ENCODE peak calls at places on chromosome X, in eight cellular contexts. S, C, X, F, H, B, J and R are unnamed samples.

GRCh38 chrX:74656079-74656745 is 41.8 kb upstream of the RLIM start:
- DNase-seq in F (no peak), B (no peak), X (no peak), H (no peak), J (no peak), C (no peak), S (no peak), R (no peak)

GRCh38 chrX:28639502-28639901 is 52.3 kb downstream of the IL1RAPL1 start:
- DNase-seq in C (no peak), F (no peak), X (no peak), B (no peak), S (no peak), H (peak; percentile 9), J (no peak), R (no peak)

GRCh38 chrX:72062890-72063289 is 68.8 kb downstream of the RTL5 start:
- DNase-seq in F (peak; percentile 24), X (no peak), H (no peak), J (no peak), C (no peak), S (no peak), B (no peak), R (no peak)

GRCh38 chrX:71301195-71301924 is at the start of gene ITGB1BP2:
- DNase-seq in S (peak; percentile 42), F (no peak), C (no peak), X (no peak), B (no peak), H (peak; percentile 1), J (no peak), R (no peak)

GRCh38 chrX:65516756-65517155 is 17.8 kb downstream of the LAS1L start:
- DNase-seq in H (no peak), C (no peak), F (no peak), X (no peak), B (no peak), S (no peak), J (no peak), R (no peak)

GRCh38 chrX:72097081-72097480 is 34.6 kb downstream of the RTL5 start:
- DNase-seq in H (no peak), S (peak; percentile 79), B (no peak), J (no peak), X (no peak), F (no peak), C (no peak), R (no peak)

GRCh38 chrX:14209034-14209433 is 179.3 kb upstream of the GEMIN8 start:
- DNase-seq in B (no peak), S (no peak), X (no peak), C (no peak), F (no peak), J (no peak), H (no peak), R (no peak)

GRCh38 chrX:19389217-19389616 is 45.5 kb downstream of the PDHA1 start:
- DNase-seq in S (peak; percentile 7), B (no peak), C (no peak), X (peak; percentile 7), H (no peak), J (no peak), F (no peak), R (no peak)

GRCh38 chrX:17812763-17813162 is 48.3 kb downstream of the RAI2 start:
- DNase-seq in C (no peak), F (no peak), H (no peak), J (no peak), S (peak; percentile 12), X (no peak), B (no peak), R (peak; percentile 21)

GRCh38 chrX:28586891-28587635 is at the start of gene IL1RAPL1:
- DNase-seq in J (peak; percentile 5), C (no peak), X (no peak), S (peak; percentile 1), F (no peak), B (no peak), H (peak; percentile 78), R (no peak)

GRCh38 chrX:138856881-138857280 is 145.4 kb upstream of the FGF13 start:
- DNase-seq in B (no peak), C (no peak), S (no peak), J (no peak), X (no peak), H (no peak), F (no peak), R (no peak)

GRCh38 chrX:106263817-106264216 is 95.7 kb downstream of the PWWP3B start:
- DNase-seq in H (no peak), F (no peak), X (no peak), B (no peak), C (no peak), J (no peak), S (peak; percentile 0), R (no peak)

GRCh38 chrX:78092296-78092695 is 11.8 kb upstream of the PGK1 start:
- DNase-seq in H (peak; percentile 45), S (no peak), B (no peak), X (no peak), J (no peak), C (no peak), F (no peak), R (peak; percentile 47)

GRCh38 chrX:132022863-132023116 is 312 bp upstream of the STK26 start:
- DNase-seq in F (no peak), J (peak; percentile 1), B (no peak), X (no peak), S (no peak), H (no peak), C (no peak), R (no peak)

GRCh38 chrX:132023896-132024386 is 839 bp downstream of the STK26 start:
- DNase-seq in S (peak; percentile 76), J (peak; percentile 2), F (no peak), C (no peak), B (no peak), H (peak; percentile 1), X (no peak), R (peak; percentile 70)

GRCh38 chrX:132022115-132022862 is 813 bp upstream of the STK26 start:
- DNase-seq in F (no peak), H (peak; percentile 29), C (no peak), X (no peak), B (no peak), J (peak; percentile 14), S (peak; percentile 57), R (peak; percentile 60)

GRCh38 chrX:132025085-132025484 is 2.0 kb downstream of the STK26 start:
- DNase-seq in B (no peak), X (no peak), F (no peak), C (no peak), H (no peak), J (no peak), S (peak; percentile 56), R (peak; percentile 11)

DNA sequence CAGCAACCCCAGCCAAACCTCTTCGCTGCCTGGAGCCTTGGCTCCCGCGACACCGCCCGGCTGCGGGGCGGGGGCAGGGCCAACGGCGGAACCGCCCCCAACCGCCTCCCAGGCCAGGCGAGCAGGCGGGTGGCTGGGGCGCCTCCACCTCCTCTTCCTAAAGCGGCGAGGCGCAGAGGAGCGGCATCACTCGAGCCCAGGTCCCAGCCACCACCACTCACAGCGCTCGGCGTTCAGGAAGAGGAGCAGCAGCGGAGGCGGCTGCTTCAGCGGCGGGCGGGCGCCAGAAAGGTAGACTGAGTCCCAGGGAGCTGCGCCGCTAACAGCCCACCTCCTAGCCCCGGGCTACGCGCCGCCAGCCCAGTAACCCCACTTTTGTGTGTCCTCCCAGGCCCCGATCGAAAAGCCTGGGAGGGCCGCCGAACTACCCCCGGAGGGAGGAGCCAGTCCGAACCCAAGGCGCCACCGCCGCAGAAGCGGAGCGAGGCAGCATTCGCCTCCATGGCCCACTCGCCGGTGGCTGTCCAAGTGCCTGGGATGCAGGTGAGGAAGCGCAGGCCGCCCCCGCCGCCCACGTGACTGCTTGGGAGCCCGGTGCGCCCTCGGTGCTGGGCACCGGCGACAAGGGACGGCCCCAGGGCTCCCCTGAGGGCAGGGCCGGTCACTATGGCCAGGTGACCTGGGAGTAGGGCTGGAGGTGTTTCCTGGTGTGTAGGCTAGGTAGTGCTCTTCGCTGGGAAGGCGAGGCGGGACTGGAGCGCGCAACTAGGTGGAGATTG is at the start of gene STK26:
- DNase-seq in H (peak; percentile 50), X (peak; percentile 79), C (peak; percentile 41), S (peak; percentile 90), B (peak; percentile 48), F (peak; percentile 64), J (peak; percentile 48), R (peak; percentile 90)
- TF ChIP-seq POLR2A in H (no peak), X (peak; percentile 70), C (peak; percentile 82), S (peak; percentile 89), B (no peak), F (peak; percentile 75), J (peak; percentile 65), R (peak; percentile 83)

GRCh38 chrX:38305971-38306370 is 21.3 kb downstream of the RPGR start:
- DNase-seq in H (peak; percentile 90), J (no peak), X (no peak), B (no peak), S (no peak), F (no peak), C (no peak), R (no peak)
- TF ChIP-seq POLR2A in H (no peak), J (no peak), X (no peak), B (no peak), S (no peak), F (no peak), C (no peak), R (no peak)

DNA sequence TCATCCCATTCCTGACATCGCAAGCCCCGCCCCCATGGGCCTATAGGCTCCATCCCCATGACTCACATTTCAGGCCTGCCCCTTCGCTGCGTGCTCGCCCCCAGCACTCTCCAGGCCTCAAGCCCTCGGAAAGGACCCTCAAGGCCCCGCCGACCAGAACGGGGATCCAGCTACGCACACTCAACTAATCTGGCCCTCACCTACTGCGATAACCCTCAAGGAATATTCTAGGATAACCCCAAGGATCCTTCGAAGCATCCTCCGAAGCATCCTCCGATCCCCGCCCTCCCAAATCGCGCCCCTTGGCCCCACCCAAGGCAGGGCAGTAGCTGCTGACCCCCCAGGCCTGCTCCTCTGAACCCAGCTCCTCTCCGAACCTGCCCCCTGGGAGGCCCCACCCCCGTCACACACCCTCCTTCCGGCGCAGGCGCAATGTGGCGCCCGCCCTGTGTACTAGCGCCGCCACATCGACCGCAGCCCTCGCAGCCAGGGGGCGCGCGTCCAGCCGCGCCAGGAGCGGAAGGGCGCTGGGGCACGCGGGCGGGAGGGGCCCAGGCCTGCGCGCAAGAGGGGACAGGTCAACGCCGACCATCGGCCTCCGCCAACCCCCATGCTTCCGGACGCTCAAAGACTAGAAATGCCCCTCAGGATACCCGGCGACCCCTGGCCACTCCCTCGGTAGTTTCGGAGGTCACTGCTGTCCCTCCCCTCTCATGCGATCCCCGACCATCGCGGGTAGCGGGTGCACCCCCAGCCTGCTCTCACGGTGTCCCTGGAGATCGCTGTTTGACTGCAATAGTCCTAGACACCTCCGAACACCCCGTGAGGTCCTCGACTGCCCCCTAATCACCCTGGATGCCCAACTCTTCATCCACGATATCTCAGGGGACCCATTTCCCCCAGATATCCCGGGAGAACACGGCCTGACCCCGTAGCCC is 6.4 kb upstream of the MAGIX start:
- DNase-seq in F (peak; percentile 86), H (peak; percentile 81), J (peak; percentile 81), X (peak; percentile 91), S (peak; percentile 82), C (peak; percentile 78), B (peak; percentile 83), R (peak; percentile 94)
- TF ChIP-seq POLR2A in F (peak; percentile 50), H (no peak), J (no peak), X (no peak), S (peak; percentile 34), C (peak; percentile 26), B (no peak), R (no peak)

GRCh38 chrX:49269768-49270248 is at the start of gene PPP1R3F:
- DNase-seq in C (no peak), J (no peak), F (no peak), H (peak; percentile 1), S (no peak), B (no peak), X (no peak), R (no peak)
- TF ChIP-seq POLR2A in C (peak; percentile 44), J (peak; percentile 48), F (no peak), H (no peak), S (peak; percentile 51), B (no peak), X (no peak), R (no peak)